ENCODE peak calls at places on chromosomes 13 and 19, in six cellular contexts. O is BJ, T is uterus, J is endothelial cell, G is upper lobe of right lung, Q is breast epithelium. W is an unnamed sample.

GRCh38 chr13:79447141-79447540 is 33.8 kb upstream of the NDFIP2 start:
- DNase-seq in O (no peak), T (no peak), J (no peak), G (no peak), Q (no peak), W (no peak)

GRCh38 chr13:60583911-60584753 is 187.1 kb downstream of the TDRD3 start:
- DNase-seq in O (no peak), T (peak; percentile 18), J (no peak), G (no peak), Q (no peak), W (peak; percentile 59)

GRCh38 chr13:21849323-21849722 is 178.4 kb downstream of the FGF9 start:
- DNase-seq in O (no peak), T (no peak), J (peak; percentile 17), G (no peak), Q (no peak), W (no peak)

GRCh38 chr19:58261968-58262921 is 16.5 kb upstream of the ZNF8 start:
- DNase-seq in O (no peak), T (no peak), J (no peak), G (no peak), Q (no peak), W (no peak)

GRCh38 chr19:54206831-54207177 is 6.1 kb downstream of the RPS9 start:
- DNase-seq in O (no peak), T (no peak), J (no peak), G (no peak), Q (no peak), W (no peak)

GRCh38 chr13:36997716-36998427 is 1.3 kb downstream of the ALG5 start:
- DNase-seq in O (no peak), T (no peak), J (no peak), G (no peak), Q (no peak), W (no peak)

GRCh38 chr13:37878496-37878895 is 8.9 kb upstream of the TRPC4 start:
- DNase-seq in O (no peak), T (no peak), J (no peak), G (no peak), Q (no peak), W (no peak)

GRCh38 chr13:27309967-27310598 is 39.5 kb downstream of the RASL11A start:
- DNase-seq in O (peak; percentile 2), T (no peak), J (no peak), G (no peak), Q (no peak), W (no peak)

GRCh38 chr19:52248256-52248655 is 21.1 kb upstream of the ZNF766 start:
- DNase-seq in O (no peak), T (no peak), J (peak; percentile 36), G (no peak), Q (no peak), W (peak; percentile 4)

GRCh38 chr13:79285159-79285558 is 120.9 kb downstream of the RBM26 start:
- DNase-seq in O (no peak), T (no peak), J (no peak), G (no peak), Q (no peak), W (no peak)

GRCh38 chr13:97566907-97567306 is 132.9 kb downstream of the RAP2A start:
- DNase-seq in O (no peak), T (no peak), J (no peak), G (no peak), Q (no peak), W (no peak)

DNA sequence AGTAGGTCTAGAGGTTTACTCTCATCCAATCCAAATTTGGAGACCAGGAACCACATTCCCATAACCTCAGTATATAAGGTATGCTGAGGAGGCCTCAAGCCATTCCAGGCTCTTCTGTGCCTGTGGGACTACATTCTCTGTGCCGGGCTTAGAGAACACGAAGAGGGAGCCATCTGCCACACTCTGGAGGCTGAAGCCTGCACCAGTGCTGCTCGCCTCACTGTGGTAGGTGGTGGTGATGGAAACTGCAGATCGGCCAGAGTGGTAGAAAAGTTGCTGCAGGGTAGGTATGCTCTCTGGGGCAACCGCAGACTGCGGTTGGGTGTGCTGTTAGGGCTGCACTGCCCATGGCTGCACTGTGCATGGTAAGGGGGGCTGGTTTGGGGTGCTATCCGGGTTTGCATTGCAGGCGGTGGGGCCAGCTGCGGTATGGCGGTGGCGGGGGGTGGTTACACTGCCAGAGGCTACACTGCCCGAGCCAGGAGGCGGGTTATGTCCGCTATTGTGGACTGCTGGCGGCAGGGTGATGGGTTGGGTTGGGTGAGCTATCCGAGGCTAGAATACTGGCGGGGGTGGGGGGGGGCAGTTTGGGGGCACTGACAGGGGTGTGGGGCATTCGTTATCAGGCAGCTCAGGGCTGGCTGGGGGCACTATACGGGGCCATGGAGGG is 145.0 kb downstream of the TNFRSF19 start:
- DNase-seq in O (no peak), T (no peak), J (no peak), G (no peak), Q (no peak), W (no peak)
- TF ChIP-seq CTCF in O (no peak), T (no peak), J (no peak), G (no peak), Q (no peak), W (no peak)

GRCh38 chr19:55385236-55385748 is 440 bp upstream of the RPL28 start:
- DNase-seq in O (peak; percentile 80), T (peak; percentile 97), J (peak; percentile 94), G (peak; percentile 97), Q (peak; percentile 97), W (peak; percentile 82)

GRCh38 chr19:55382522-55383054 is 1.5 kb downstream of the TMEM238 start:
- DNase-seq in O (no peak), T (no peak), J (no peak), G (no peak), Q (no peak), W (no peak)

GRCh38 chr19:55384576-55385235 is 614 bp upstream of the TMEM238 start:
- DNase-seq in O (no peak), T (peak; percentile 37), J (no peak), G (no peak), Q (no peak), W (no peak)

GRCh38 chr19:55383279-55383788 is 758 bp downstream of the TMEM238 start:
- DNase-seq in O (no peak), T (no peak), J (no peak), G (no peak), Q (no peak), W (no peak)

GRCh38 chr19:55383789-55384575 is at the start of gene TMEM238:
- DNase-seq in O (no peak), T (peak; percentile 47), J (peak; percentile 54), G (peak; percentile 90), Q (peak; percentile 38), W (no peak)
- TF ChIP-seq CTCF in O (no peak), T (peak; percentile 38), J (no peak), G (no peak), Q (peak; percentile 23), W (no peak)

GRCh38 chr13:30870916-30871712 is 35.0 kb upstream of the MEDAG start:
- DNase-seq in O (no peak), T (no peak), J (no peak), G (no peak), Q (no peak), W (no peak)
- TF ChIP-seq CTCF in O (no peak), T (no peak), J (no peak), G (no peak), Q (no peak), W (no peak)

GRCh38 chr19:10214784-10215183 is 16.3 kb downstream of the S1PR2 start:
- DNase-seq in O (no peak), T (no peak), J (no peak), G (no peak), Q (no peak), W (no peak)

GRCh38 chr19:10222201-10222890 is 8.8 kb downstream of the S1PR2 start:
- DNase-seq in O (no peak), T (no peak), J (no peak), G (no peak), Q (no peak), W (no peak)

GRCh38 chr19:10220695-10221094 is 10.4 kb downstream of the S1PR2 start:
- DNase-seq in O (no peak), T (no peak), J (no peak), G (no peak), Q (no peak), W (no peak)

GRCh38 chr19:10219678-10220077 is 11.5 kb downstream of the S1PR2 start:
- DNase-seq in O (no peak), T (no peak), J (no peak), G (no peak), Q (no peak), W (no peak)

DNA sequence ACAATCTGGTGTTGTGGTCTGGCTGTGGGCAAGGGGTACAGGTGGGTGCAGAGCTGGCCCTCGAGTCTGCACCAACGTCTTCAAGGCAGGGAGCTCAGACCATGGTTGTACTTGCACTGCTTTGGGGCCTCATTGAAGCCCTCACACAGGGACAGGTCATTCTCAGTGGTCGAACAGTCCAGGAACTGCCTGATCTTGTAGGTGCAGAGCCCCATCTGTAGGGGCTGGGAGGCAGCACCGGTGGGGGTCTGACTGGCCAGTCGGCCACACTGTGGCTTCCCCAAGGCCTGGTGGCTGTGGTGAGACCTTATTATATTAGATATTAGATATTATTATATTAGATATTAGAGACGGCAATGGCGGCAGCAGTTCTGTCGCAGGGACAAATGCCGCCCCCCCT is 14.0 kb downstream of the S1PR2 start:
- DNase-seq in O (no peak), T (no peak), J (no peak), G (no peak), Q (no peak), W (no peak)
- TF ChIP-seq CTCF in O (no peak), T (no peak), J (no peak), G (no peak), Q (no peak), W (no peak)

DNA sequence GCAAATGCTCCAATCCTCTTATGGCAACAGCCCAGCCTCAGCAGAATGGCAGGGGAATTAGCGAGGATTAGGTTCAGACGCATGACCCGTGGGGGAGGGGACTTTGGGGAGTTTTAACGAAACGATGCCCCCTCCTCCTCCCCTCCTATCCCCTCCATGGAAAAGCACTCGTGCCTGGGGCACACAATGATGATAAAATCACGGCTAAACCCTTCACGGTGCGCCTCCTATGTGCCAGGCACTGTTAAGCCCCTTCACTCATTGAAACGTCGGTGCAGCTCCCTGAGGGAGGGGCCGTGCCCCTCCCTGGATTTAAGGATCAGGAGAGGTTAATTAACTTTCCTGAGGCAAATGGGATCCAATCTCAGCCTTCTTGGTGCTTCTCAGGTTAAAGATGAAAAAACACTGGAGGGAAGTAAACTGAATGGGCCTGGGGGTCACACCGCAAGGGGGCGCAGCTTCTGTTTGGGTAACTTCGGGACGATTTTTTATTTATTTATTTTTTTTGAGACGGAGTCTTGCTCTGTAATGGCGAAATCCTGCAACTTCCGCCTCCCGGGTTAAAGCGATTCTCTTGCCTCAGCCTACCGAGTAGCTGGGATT is 10.1 kb upstream of the TPRX2 start:
- DNase-seq in O (no peak), T (no peak), J (peak; percentile 64), G (peak; percentile 69), Q (no peak), W (no peak)
- TF ChIP-seq CTCF in O (peak; percentile 42), T (peak; percentile 2), J (peak; percentile 83), G (peak; percentile 49), Q (no peak), W (peak; percentile 18)

GRCh38 chr19:29779921-29780320 is 31.9 kb upstream of the CCNE1 start:
- DNase-seq in O (no peak), T (no peak), J (no peak), G (no peak), Q (no peak), W (no peak)
- TF ChIP-seq CTCF in O (no peak), T (no peak), J (no peak), G (no peak), Q (no peak), W (no peak)